ENCODE peak calls at places on chromosomes 7 and 10, in four cellular contexts. F, C, Z and B are unnamed samples.

GRCh38 chr7:34165927-34166550 is 260.7 kb downstream of the BMPER start:
- DNase-seq in F (peak), Z (no peak), C (no peak), B (peak)

GRCh38 chr7:36838616-36839015 is 114.3 kb upstream of the AOAH start:
- DNase-seq in F (no peak), Z (no peak), C (no peak), B (no peak)

GRCh38 chr7:26705567-26705966 is 158.8 kb downstream of the SKAP2 start:
- DNase-seq in C (no peak), Z (peak), F (peak), B (no peak)

GRCh38 chr10:132142396-132143161 is 44.2 kb upstream of the DPYSL4 start:
- DNase-seq in F (peak), C (no peak), Z (no peak), B (peak)

GRCh38 chr10:43136995-43137700 is 1.1 kb upstream of the CSGALNACT2 start:
- DNase-seq in F (no peak), C (no peak), Z (no peak), B (no peak)

GRCh38 chr10:128268015-128268722 is 141.9 kb upstream of the MKI67 start:
- DNase-seq in C (no peak), F (peak), Z (no peak), B (peak)

GRCh38 chr10:127989481-127989964 is 82.6 kb downstream of the PTPRE start:
- DNase-seq in F (no peak), C (no peak), Z (no peak), B (no peak)

GRCh38 chr10:71391701-71392100 is 5.0 kb upstream of the CDH23 start:
- DNase-seq in Z (no peak), F (no peak), C (no peak), B (no peak)

GRCh38 chr7:132276986-132277716 is 299.1 kb downstream of the PLXNA4 start:
- DNase-seq in Z (no peak), C (no peak), F (no peak), B (no peak)

GRCh38 chr7:144050093-144050492 is 1.3 kb downstream of the OR2A5 start:
- DNase-seq in Z (no peak), C (no peak), F (peak), B (no peak)

GRCh38 chr7:7843972-7844371 is 124.6 kb upstream of the GLCCI1 start:
- DNase-seq in Z (no peak), C (no peak), F (no peak), B (no peak)

GRCh38 chr10:99548041-99548530 is 15.3 kb downstream of the NKX2-3 start:
- DNase-seq in Z (no peak), F (no peak), C (no peak), B (peak)

GRCh38 chr7:112937651-112938390 is 147.6 kb upstream of the TMEM168 start:
- DNase-seq in Z (no peak), F (no peak), C (no peak), B (no peak)

GRCh38 chr7:108345710-108346336 is 110.4 kb downstream of the NRCAM start:
- DNase-seq in Z (no peak), F (no peak), C (no peak), B (no peak)

GRCh38 chr7:9937944-9938631 is 1035.6 kb upstream of the PHF14 start:
- DNase-seq in C (no peak), F (no peak), Z (no peak), B (no peak)

GRCh38 chr7:105876964-105877601 is 684 bp upstream of the ATXN7L1 start:
- DNase-seq in C (peak), F (peak), Z (no peak), B (no peak)
- TF ChIP-seq CTCF in C (no peak), F (no peak), Z (peak), B (no peak)

DNA sequence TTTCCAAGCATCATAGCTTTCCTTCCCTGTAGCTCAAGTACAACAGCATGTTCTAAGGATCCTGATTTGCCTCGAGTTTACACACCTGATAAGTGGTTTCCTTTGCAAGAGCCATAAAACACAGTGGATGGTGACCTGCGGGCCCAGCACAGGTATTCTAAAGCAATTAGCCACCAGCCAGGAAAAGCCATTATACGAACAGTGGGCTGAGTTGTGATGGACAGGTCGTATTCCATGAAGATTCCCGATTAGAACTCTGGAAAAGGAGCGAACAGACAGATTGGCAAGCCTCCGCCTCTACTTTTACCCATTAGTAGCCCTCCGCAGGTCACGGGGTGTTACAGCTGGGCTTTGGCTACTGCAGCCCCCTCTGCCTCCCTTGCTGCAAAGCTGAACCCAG is 214.2 kb downstream of the CCSER2 start:
- DNase-seq in Z (no peak), C (no peak), F (no peak), B (no peak)
- H3K4me3 ChIP-seq in Z (no peak), C (no peak), F (no peak), B (no peak)

GRCh38 chr10:33279276-33279675 is 55.2 kb downstream of the NRP1 start:
- DNase-seq in C (no peak), Z (no peak), F (no peak), B (no peak)
- TF ChIP-seq CTCF in C (no peak), Z (no peak), F (no peak), B (no peak)

GRCh38 chr10:103661198-103661950 is 167.9 kb downstream of the NEURL1 start:
- DNase-seq in F (peak), Z (peak), C (peak), B (no peak)

GRCh38 chr10:103660364-103661197 is 167.1 kb downstream of the NEURL1 start:
- DNase-seq in F (no peak), Z (no peak), C (no peak), B (no peak)

GRCh38 chr10:103661951-103662405 is 168.5 kb downstream of the NEURL1 start:
- DNase-seq in F (no peak), C (no peak), Z (no peak), B (no peak)

GRCh38 chr10:103658049-103658577 is 164.6 kb downstream of the NEURL1 start:
- DNase-seq in C (no peak), F (no peak), Z (no peak), B (no peak)

GRCh38 chr10:103659674-103660363 is 166.3 kb downstream of the NEURL1 start:
- DNase-seq in Z (peak), C (peak), F (peak), B (peak)
- H3K4me3 ChIP-seq in Z (peak), C (peak), F (peak), B (no peak)

DNA sequence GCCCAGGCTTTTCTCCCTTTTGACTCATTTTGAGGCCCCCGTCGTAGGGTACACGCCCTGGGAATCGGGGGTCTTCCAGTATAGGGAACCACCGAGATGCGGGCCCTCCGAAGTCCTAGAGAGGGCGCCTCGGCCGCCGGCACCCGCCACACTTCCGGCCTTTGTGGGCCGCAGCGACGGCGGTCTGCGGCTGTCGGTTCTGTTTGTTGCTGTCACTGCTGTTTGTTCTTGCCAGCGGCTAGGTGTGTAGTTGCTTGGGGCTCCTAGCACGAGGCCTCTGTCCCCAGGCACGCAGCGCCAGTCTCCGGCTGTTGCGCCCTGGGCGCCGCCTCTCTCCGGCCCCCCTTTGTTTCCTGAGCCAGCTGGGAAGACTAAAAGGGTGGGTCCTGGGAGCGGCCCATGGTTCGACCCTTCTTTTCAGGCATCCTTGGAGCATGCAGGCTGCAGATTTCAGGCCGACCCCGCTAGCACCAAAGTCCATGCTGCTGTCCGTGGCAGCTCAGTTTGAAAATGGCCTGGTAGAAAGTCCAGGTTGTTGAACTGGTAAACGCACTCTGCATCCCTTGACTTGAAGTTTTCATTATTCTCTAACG is 17.8 kb upstream of the ZKSCAN1 start:
- DNase-seq in F (peak), C (peak), Z (no peak), B (peak)
- TF ChIP-seq CTCF in F (no peak), C (peak), Z (peak), B (peak)